ENCODE peak calls at places on chromosomes 4 and X, in eight cellular contexts. J is GM20000, C is SK-N-SH, R is glutamatergic neuron, L is MCF 10A, M is mucosa of descending colon, K is osteocyte, V is fibroblast of villous mesenchyme. W is an unnamed sample.

GRCh38 chr4:102500371-102501175 is 586 bp upstream of the NFKB1 start:
- DNase-seq in J (peak), C (peak), R (peak), L (peak), M (peak), K (no peak), V (peak), W (peak)

GRCh38 chrX:41245641-41246040 is 88.3 kb upstream of the DDX3X start:
- DNase-seq in J (no peak), C (no peak), R (no peak), L (no peak), M (no peak), K (no peak), V (peak), W (peak)

GRCh38 chr4:136725286-136726081 is 806.8 kb downstream of the PCDH18 start:
- DNase-seq in J (no peak), C (no peak), R (no peak), L (no peak), M (no peak), K (no peak), V (no peak), W (no peak)

GRCh38 chr4:101865501-101866062 is 75.1 kb downstream of the BANK1 start:
- DNase-seq in J (no peak), C (no peak), R (no peak), L (no peak), M (no peak), K (no peak), V (peak), W (peak)

GRCh38 chrX:37879692-37880091 is 32.3 kb upstream of the DYNLT3 start:
- DNase-seq in J (no peak), C (no peak), R (no peak), L (no peak), M (no peak), K (no peak), V (peak), W (no peak)

GRCh38 chrX:29478336-29479069 is 736.9 kb upstream of the MAGEB2 start:
- DNase-seq in J (peak), C (peak), R (peak), L (peak), M (peak), K (no peak), V (peak), W (peak)

GRCh38 chr4:119035941-119036737 is 99.5 kb upstream of the MYOZ2 start:
- DNase-seq in J (no peak), C (no peak), R (no peak), L (no peak), M (no peak), K (no peak), V (no peak), W (peak)

GRCh38 chrX:9320940-9321339 is 143.9 kb upstream of the TBL1X start:
- DNase-seq in J (no peak), C (no peak), R (no peak), L (peak), M (no peak), K (no peak), V (no peak), W (no peak)

GRCh38 chr4:65416875-65417274 is 253.4 kb downstream of the EPHA5 start:
- DNase-seq in J (no peak), C (no peak), R (peak), L (peak), M (peak), K (no peak), V (no peak), W (no peak)

GRCh38 chrX:109519001-109519400 is 17.6 kb upstream of the NXT2 start:
- DNase-seq in J (no peak), C (no peak), R (no peak), L (no peak), M (no peak), K (no peak), V (peak), W (no peak)

GRCh38 chr4:7351014-7351413 is 83.7 kb downstream of the PSAPL1 start:
- DNase-seq in J (no peak), C (no peak), R (no peak), L (no peak), M (no peak), K (no peak), V (no peak), W (no peak)

GRCh38 chrX:10090319-10090718 is 66.5 kb upstream of the CLCN4 start:
- DNase-seq in J (no peak), C (no peak), R (no peak), L (peak), M (no peak), K (no peak), V (peak), W (no peak)

GRCh38 chrX:71454222-71454621 is 78.7 kb upstream of the OGT start:
- DNase-seq in J (no peak), C (no peak), R (no peak), L (no peak), M (no peak), K (no peak), V (peak), W (no peak)

GRCh38 chr4:126564283-126564854 is 1068.4 kb upstream of the INTU start:
- DNase-seq in J (no peak), C (no peak), R (no peak), L (no peak), M (no peak), K (no peak), V (no peak), W (no peak)

DNA sequence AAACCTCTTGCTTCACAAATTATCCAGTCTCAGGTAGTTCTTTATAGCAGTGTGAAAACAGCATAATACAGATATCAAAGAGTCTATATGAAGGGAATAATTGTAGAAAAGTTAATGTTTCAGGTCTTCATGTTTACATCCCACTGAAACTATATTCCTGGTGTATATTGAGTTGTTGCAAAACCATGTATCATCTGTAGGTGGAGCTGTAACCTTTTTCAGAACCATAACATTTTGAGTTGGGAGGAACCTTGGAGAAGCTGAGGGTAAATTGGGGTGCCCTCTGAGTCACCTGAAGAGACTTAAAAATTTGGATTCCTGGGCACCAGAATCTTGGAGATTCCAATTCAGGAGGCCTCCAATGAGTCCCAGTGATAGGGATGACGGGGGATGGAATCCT is 51.9 kb upstream of the TAPT1 start:
- DNase-seq in J (no peak), C (no peak), R (no peak), L (no peak), M (no peak), K (no peak), V (no peak), W (no peak)
- TF ChIP-seq CTCF in J (no peak), C (peak), R (no peak), L (no peak), M (no peak), K (peak), V (peak), W (peak)

GRCh38 chr4:153152453-153153338 is 51.5 kb upstream of the TRIM2 start:
- DNase-seq in J (peak), C (peak), R (peak), L (no peak), M (peak), K (no peak), V (peak), W (peak)

GRCh38 chr4:153154010-153154975 is 50.0 kb upstream of the TRIM2 start:
- DNase-seq in J (no peak), C (peak), R (no peak), L (peak), M (peak), K (no peak), V (peak), W (peak)

GRCh38 chr4:153156263-153156662 is 48.0 kb upstream of the TRIM2 start:
- DNase-seq in J (no peak), C (no peak), R (no peak), L (no peak), M (no peak), K (no peak), V (no peak), W (no peak)

GRCh38 chr4:153151535-153152452 is 52.4 kb upstream of the TRIM2 start:
- DNase-seq in J (peak), C (peak), R (peak), L (no peak), M (peak), K (no peak), V (peak), W (peak)

GRCh38 chr4:153153339-153153851 is 50.8 kb upstream of the TRIM2 start:
- DNase-seq in J (peak), C (peak), R (peak), L (peak), M (peak), K (no peak), V (peak), W (peak)
- TF ChIP-seq CTCF in J (no peak), C (no peak), R (peak), L (no peak), M (no peak), K (no peak), V (no peak), W (peak)

GRCh38 chr4:57065730-57066482 is 44.3 kb downstream of the IGFBP7 start:
- DNase-seq in J (no peak), C (no peak), R (no peak), L (no peak), M (no peak), K (no peak), V (no peak), W (no peak)

GRCh38 chr4:57064120-57064519 is 46.1 kb downstream of the IGFBP7 start:
- DNase-seq in J (no peak), C (no peak), R (no peak), L (peak), M (no peak), K (no peak), V (no peak), W (no peak)

GRCh38 chr4:57064811-57065711 is 45.1 kb downstream of the IGFBP7 start:
- DNase-seq in J (no peak), C (peak), R (no peak), L (peak), M (peak), K (peak), V (peak), W (peak)

GRCh38 chr4:57061395-57061794 is 48.8 kb downstream of the IGFBP7 start:
- DNase-seq in J (no peak), C (no peak), R (no peak), L (no peak), M (no peak), K (no peak), V (no peak), W (peak)

DNA sequence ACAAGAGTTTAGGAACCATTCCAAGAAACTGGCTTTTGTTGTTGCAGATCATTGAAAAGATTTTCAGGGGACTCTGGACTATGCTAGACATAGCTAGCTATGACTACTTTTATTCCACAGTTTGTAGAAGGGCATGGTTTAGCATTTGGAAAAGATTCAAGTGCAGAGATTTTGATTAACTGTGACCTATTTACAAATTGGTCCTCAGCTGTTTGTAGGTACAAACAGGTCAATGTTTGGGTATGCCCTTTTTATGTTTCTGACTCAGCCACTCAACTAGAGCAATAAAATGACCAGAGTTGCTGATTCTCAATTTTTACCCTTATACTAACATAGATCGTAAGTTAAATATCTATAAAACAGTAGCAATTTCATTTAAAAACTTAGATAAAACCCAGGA is 46.7 kb downstream of the IGFBP7 start:
- DNase-seq in J (no peak), C (no peak), R (no peak), L (no peak), M (no peak), K (no peak), V (no peak), W (no peak)
- TF ChIP-seq CTCF in J (no peak), C (no peak), R (no peak), L (no peak), M (no peak), K (no peak), V (no peak), W (no peak)

GRCh38 chr4:52015366-52015765 is 4.8 kb downstream of the LRRC66 start:
- DNase-seq in J (no peak), C (no peak), R (no peak), L (peak), M (no peak), K (no peak), V (peak), W (no peak)
- TF ChIP-seq CTCF in J (no peak), C (peak), R (no peak), L (peak), M (no peak), K (peak), V (peak), W (no peak)

GRCh38 chr4:26857278-26858034 is 3.2 kb upstream of the STIM2 start:
- DNase-seq in J (peak), C (peak), R (peak), L (peak), M (peak), K (peak), V (peak), W (peak)
- TF ChIP-seq CTCF in J (no peak), C (no peak), R (no peak), L (no peak), M (no peak), K (no peak), V (no peak), W (no peak)

DNA sequence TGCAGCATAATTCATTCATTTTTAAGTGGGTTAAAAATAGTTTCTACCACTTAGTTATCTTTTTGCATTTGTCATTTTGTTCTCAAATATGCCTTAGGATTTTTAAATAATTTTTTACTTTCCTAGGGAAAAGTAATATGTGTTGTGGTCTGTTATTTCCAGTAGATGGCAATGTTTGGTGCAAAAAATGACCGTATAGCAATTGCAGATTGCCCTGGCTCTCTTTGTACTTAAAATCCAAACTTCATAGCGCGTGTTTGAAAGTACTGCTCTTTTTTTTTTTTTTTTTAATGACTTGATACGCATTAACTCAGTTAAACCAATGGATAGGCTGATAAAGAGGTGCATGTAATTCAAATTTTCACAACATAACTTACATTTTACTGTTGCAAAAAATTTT is 74.4 kb upstream of the RBMX start:
- DNase-seq in J (no peak), C (peak), R (no peak), L (peak), M (no peak), K (no peak), V (peak), W (peak)
- TF ChIP-seq CTCF in J (no peak), C (peak), R (peak), L (no peak), M (no peak), K (peak), V (peak), W (peak)

GRCh38 chrX:102129473-102129872 is 4.0 kb downstream of the TCEAL2 start:
- DNase-seq in J (no peak), C (peak), R (no peak), L (peak), M (no peak), K (no peak), V (peak), W (peak)
- TF ChIP-seq CTCF in J (peak), C (peak), R (peak), L (peak), M (no peak), K (peak), V (peak), W (peak)

GRCh38 chrX:53194308-53194707 is 30.7 kb downstream of the KDM5C start:
- DNase-seq in J (no peak), C (no peak), R (no peak), L (no peak), M (no peak), K (peak), V (no peak), W (no peak)

GRCh38 chrX:53193093-53193492 is 31.9 kb downstream of the KDM5C start:
- DNase-seq in J (no peak), C (no peak), R (no peak), L (no peak), M (no peak), K (no peak), V (no peak), W (no peak)

GRCh38 chrX:53186363-53186762 is 38.6 kb downstream of the KDM5C start:
- DNase-seq in J (no peak), C (no peak), R (no peak), L (peak), M (no peak), K (no peak), V (no peak), W (peak)

GRCh38 chrX:53188763-53189162 is 36.2 kb downstream of the KDM5C start:
- DNase-seq in J (no peak), C (no peak), R (no peak), L (peak), M (no peak), K (no peak), V (no peak), W (no peak)

DNA sequence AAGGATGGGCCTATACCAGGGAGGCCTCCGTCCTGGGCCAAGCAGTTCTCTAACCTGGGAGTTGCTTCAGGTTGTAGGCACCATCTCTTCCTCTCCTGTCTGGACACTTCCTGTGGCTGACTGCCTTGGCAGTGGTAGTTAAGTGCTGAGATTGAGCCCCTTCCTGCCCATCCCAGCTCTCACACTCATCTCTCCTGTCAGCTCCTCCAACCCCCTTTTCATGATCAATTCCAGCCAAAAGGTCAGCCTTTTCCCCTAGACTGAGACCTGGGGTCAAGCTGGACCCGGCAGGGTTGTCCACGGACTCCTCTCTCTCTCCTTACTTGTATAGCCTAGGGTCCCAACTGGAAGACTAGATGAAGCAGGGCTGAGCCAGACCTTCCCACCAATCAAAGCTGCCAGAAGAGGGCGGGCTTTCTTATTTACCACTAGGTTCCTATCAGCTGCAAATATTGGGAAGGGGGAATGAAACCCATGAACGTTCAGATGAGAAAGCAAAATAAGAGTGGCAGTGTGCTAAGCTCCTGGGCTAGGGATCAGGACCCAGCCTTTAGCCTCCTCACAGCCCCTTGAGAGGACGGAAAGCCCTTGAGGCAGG is 34.5 kb downstream of the KDM5C start:
- DNase-seq in J (no peak), C (no peak), R (peak), L (peak), M (peak), K (no peak), V (no peak), W (no peak)
- TF ChIP-seq CTCF in J (no peak), C (peak), R (peak), L (no peak), M (no peak), K (no peak), V (no peak), W (peak)

GRCh38 chrX:132743086-132743485 is 215.3 kb downstream of the HS6ST2 start:
- DNase-seq in J (no peak), C (no peak), R (no peak), L (no peak), M (no peak), K (peak), V (no peak), W (no peak)

GRCh38 chrX:132737743-132738142 is 220.7 kb downstream of the HS6ST2 start:
- DNase-seq in J (no peak), C (no peak), R (no peak), L (peak), M (no peak), K (peak), V (no peak), W (no peak)

GRCh38 chrX:132741706-132742105 is 216.7 kb downstream of the HS6ST2 start:
- DNase-seq in J (no peak), C (no peak), R (no peak), L (peak), M (no peak), K (no peak), V (no peak), W (no peak)

GRCh38 chrX:132738951-132739350 is 219.5 kb downstream of the HS6ST2 start:
- DNase-seq in J (no peak), C (no peak), R (no peak), L (no peak), M (no peak), K (no peak), V (no peak), W (no peak)

GRCh38 chrX:132740316-132741123 is 217.9 kb downstream of the HS6ST2 start:
- DNase-seq in J (no peak), C (peak), R (no peak), L (peak), M (no peak), K (no peak), V (no peak), W (no peak)
- TF ChIP-seq CTCF in J (no peak), C (peak), R (peak), L (peak), M (peak), K (peak), V (peak), W (peak)

GRCh38 chrX:53283567-53283966 is 2.2 kb upstream of the IQSEC2 start:
- DNase-seq in J (no peak), C (no peak), R (no peak), L (no peak), M (no peak), K (no peak), V (no peak), W (no peak)

GRCh38 chrX:53285591-53285990 is 4.2 kb upstream of the IQSEC2 start:
- DNase-seq in J (no peak), C (no peak), R (no peak), L (no peak), M (no peak), K (no peak), V (no peak), W (no peak)

GRCh38 chrX:53282313-53282712 is 929 bp upstream of the IQSEC2 start:
- DNase-seq in J (no peak), C (no peak), R (no peak), L (no peak), M (peak), K (no peak), V (no peak), W (no peak)

GRCh38 chrX:53283099-53283498 is 1.7 kb upstream of the IQSEC2 start:
- DNase-seq in J (no peak), C (no peak), R (no peak), L (no peak), M (no peak), K (no peak), V (no peak), W (no peak)

DNA sequence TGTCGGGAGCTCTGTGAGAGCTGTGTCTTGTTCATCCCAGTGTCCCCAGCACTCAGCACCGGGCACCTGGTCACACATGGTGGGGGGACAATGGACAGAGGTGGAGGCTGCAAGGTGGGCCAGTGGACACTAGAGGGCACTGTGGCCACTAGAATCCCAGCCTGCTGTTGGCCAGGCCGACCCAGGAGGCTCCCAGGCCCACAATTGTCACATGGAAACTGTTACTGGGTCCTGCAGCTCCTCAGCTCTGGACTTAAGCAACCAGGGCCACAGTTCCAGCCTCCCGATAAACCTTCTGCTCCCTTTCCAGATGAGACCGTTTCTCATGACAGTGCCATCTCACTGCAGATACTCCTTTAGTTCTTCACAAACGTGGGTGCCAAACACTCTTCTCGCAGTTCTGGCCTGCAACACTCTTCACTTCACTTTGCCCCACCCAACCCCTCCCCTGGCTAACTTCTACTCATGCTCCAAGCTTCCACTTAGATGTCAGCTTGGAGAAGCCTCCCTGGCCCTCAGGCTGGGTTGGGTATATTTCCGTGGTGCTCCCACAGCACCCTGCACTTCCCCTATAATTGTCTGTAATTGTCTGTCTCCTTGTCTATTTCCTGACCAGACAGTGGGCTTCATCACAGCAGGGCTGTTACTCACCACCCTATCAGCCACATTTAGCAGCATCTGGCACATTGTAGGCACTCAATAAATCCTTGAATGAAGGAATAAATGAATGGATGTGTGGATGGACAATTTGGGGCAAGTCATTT is 3.5 kb upstream of the IQSEC2 start:
- DNase-seq in J (peak), C (peak), R (peak), L (peak), M (peak), K (no peak), V (no peak), W (peak)
- TF ChIP-seq CTCF in J (peak), C (peak), R (peak), L (peak), M (peak), K (peak), V (peak), W (peak)

W was measured in AG10803.